ENCODE peak calls at places on chromosomes 6 and 20, in eight cellular contexts. I is neural progenitor cell, B is psoas muscle, U is right atrium auricular region, O is adipocyte, H is left lung, N is K562, E is tibial nerve. D is an unnamed sample.

GRCh38 chr6:470901-471448 is 79.4 kb downstream of the IRF4 start:
- DNase-seq in E (no peak), O (no peak), B (no peak), I (peak; percentile 31), H (no peak), U (no peak), N (no peak), D (no peak)

GRCh38 chr6:152160346-152160745 is 352.9 kb downstream of the ESR1 start:
- DNase-seq in O (no peak), U (no peak), N (no peak), B (no peak), I (no peak), E (no peak), H (no peak), D (no peak)

GRCh38 chr6:163490826-163491577 is 76.5 kb downstream of the QKI start:
- DNase-seq in O (no peak), I (peak; percentile 8), E (peak; percentile 43), U (peak; percentile 85), B (peak; percentile 81), H (no peak), N (no peak), D (no peak)

GRCh38 chr6:117613920-117614535 is 11.7 kb upstream of the GOPC start:
- DNase-seq in U (no peak), H (no peak), N (no peak), E (no peak), I (peak; percentile 13), O (peak; percentile 52), B (no peak), D (no peak)

GRCh38 chr6:138432063-138432356 is 28.0 kb downstream of the HEBP2 start:
- DNase-seq in I (no peak), O (no peak), N (no peak), H (no peak), B (no peak), E (no peak), U (no peak), D (no peak)

GRCh38 chr20:33995053-33995816 is 1.5 kb downstream of the RALY start:
- DNase-seq in N (no peak), E (no peak), B (no peak), I (peak; percentile 22), O (peak; percentile 55), U (no peak), H (no peak), D (no peak)

GRCh38 chr20:17871181-17871580 is 97.4 kb downstream of the SNX5 start:
- DNase-seq in U (no peak), O (peak; percentile 40), E (no peak), N (no peak), I (no peak), H (no peak), B (no peak), D (no peak)

GRCh38 chr6:44237813-44238433 is 9.0 kb upstream of the HSP90AB1 start:
- DNase-seq in H (peak; percentile 84), I (peak; percentile 87), B (peak; percentile 92), U (peak; percentile 85), N (peak; percentile 90), O (peak; percentile 94), E (peak; percentile 66), D (peak; percentile 85)

GRCh38 chr20:21840991-21841390 is 135.5 kb downstream of the PAX1 start:
- DNase-seq in E (no peak), I (no peak), H (no peak), O (no peak), U (no peak), B (no peak), N (no peak), D (no peak)

GRCh38 chr6:44002591-44003344 is 124.5 kb downstream of the MRPL14 start:
- DNase-seq in H (peak; percentile 58), I (peak; percentile 88), U (no peak), O (peak; percentile 74), E (no peak), B (peak; percentile 81), N (no peak), D (peak; percentile 61)

GRCh38 chr6:48036316-48036715 is 74.7 kb downstream of the PTCHD4 start:
- DNase-seq in B (no peak), O (peak; percentile 84), N (no peak), E (no peak), H (no peak), I (no peak), U (no peak), D (no peak)

GRCh38 chr6:56652994-56653393 is 10.3 kb upstream of the DST start:
- DNase-seq in N (no peak), B (no peak), E (no peak), I (no peak), H (no peak), O (peak; percentile 77), U (no peak), D (no peak)

GRCh38 chr20:50296450-50297375 is 106.1 kb downstream of the CEBPB start:
- DNase-seq in H (no peak), E (no peak), U (peak; percentile 85), N (no peak), O (no peak), I (no peak), B (peak; percentile 36), D (peak; percentile 43)

GRCh38 chr6:12916001-12916400 is 199.4 kb downstream of the PHACTR1 start:
- DNase-seq in U (no peak), H (no peak), O (no peak), N (no peak), E (no peak), I (no peak), B (no peak), D (no peak)

GRCh38 chr6:39169448-39170344 is 54.7 kb upstream of the SAYSD1 start:
- DNase-seq in H (no peak), U (no peak), E (no peak), N (no peak), B (no peak), I (no peak), O (no peak), D (no peak)

GRCh38 chr20:44133424-44133823 is 53.6 kb downstream of the JPH2 start:
- DNase-seq in E (no peak), H (no peak), O (no peak), B (peak; percentile 38), I (no peak), N (no peak), U (no peak), D (no peak)

GRCh38 chr20:53995949-53996348 is 74.4 kb downstream of the BCAS1 start:
- DNase-seq in N (no peak), E (no peak), U (no peak), B (no peak), O (no peak), H (no peak), I (no peak), D (no peak)

GRCh38 chr6:30849903-30850651 is 34.2 kb upstream of the DDR1 start:
- DNase-seq in B (no peak), H (no peak), E (no peak), N (no peak), I (no peak), O (no peak), U (no peak), D (no peak)

GRCh38 chr20:21514553-21515251 is 838 bp upstream of the NKX2-2 start:
- DNase-seq in B (no peak), I (peak; percentile 69), N (no peak), U (no peak), O (no peak), E (no peak), H (no peak), D (no peak)

GRCh38 chr6:129717287-129717686 is 7.3 kb upstream of the ARHGAP18 start:
- DNase-seq in H (no peak), B (no peak), U (no peak), O (peak; percentile 57), I (no peak), N (no peak), E (no peak), D (no peak)

GRCh38 chr20:38805958-38806854 is 709 bp downstream of the PPP1R16B start:
- DNase-seq in B (peak; percentile 53), N (peak; percentile 54), U (no peak), E (no peak), H (no peak), I (peak; percentile 42), O (peak; percentile 12), D (peak; percentile 57)

GRCh38 chr6:11324453-11325023 is 92.1 kb upstream of the NEDD9 start:
- DNase-seq in U (no peak), I (no peak), B (no peak), H (no peak), N (no peak), O (no peak), E (no peak), D (no peak)

GRCh38 chr6:41529049-41529448 is 17.1 kb upstream of the FOXP4 start:
- DNase-seq in U (no peak), I (no peak), E (no peak), H (no peak), B (no peak), N (no peak), O (no peak), D (no peak)
- H3K27me3 ChIP-seq in U (no peaks in the 10 kb centered on the region), I (peaks cover 74% of the 10 kb centered on the region), E (no peaks in the 10 kb centered on the region), H (no peaks in the 10 kb centered on the region), B (peaks cover 19% of the 10 kb centered on the region), N (no peaks in the 10 kb centered on the region), O (peaks cover 45% of the 10 kb centered on the region), D (no peaks in the 10 kb centered on the region)

DNA sequence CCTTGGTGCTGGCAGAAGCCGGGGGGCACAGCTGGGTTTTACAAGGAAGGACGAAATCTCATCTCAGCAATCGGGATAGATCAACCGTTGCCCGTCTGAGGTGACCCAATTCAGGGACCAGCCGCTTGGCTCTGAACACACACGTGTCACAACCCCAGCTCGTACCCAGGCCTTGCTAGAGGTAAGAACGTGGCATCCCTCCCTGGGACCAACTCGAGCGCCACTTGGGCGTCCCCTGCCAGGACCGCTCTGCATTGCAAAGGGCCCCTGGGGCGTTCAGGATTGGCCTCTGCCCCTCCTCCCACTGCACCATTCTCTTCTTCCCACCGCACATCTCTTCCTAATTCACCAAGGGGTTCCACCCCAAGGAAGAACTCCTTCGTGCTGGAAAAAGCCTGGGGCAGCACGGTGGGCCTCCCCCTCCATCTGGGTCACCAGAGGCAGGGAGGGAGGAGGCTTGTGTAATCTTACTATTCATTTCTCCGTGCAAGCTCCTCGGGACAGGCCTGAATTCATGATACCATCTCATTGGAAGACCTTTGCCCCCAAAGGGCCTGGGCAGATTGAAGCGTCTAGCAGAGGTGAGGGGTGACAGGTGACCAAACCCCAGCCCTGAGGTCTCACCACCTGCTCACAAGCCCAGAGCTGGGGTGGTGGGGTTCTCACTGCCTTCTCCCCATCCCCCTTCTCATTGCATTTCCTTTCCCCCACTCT is 136.8 kb downstream of the LY86 start:
- DNase-seq in U (no peak), I (peak; percentile 46), B (no peak), N (no peak), O (no peak), E (no peak), H (no peak), D (no peak)
- H3K4me3 ChIP-seq in U (peak overlapping the region; percentile 13), I (peak overlapping the region; percentile 3), B (peak overlapping the region; percentile 62), N (no peak overlapping the region), O (peak overlapping the region; percentile 64), E (peak overlapping the region; percentile 39), H (no peak overlapping the region), D (no peak overlapping the region)

GRCh38 chr6:25703005-25703404 is 51.0 kb downstream of the SCGN start:
- DNase-seq in O (no peak), H (no peak), N (no peak), U (no peak), E (no peak), B (no peak), I (no peak), D (no peak)
- H3K27me3 ChIP-seq in O (no peaks in the 10 kb centered on the region), H (no peaks in the 10 kb centered on the region), N (no peaks in the 10 kb centered on the region), U (no peaks in the 10 kb centered on the region), E (no peaks in the 10 kb centered on the region), B (no peaks in the 10 kb centered on the region), I (no peaks in the 10 kb centered on the region), D (no peaks in the 10 kb centered on the region)

DNA sequence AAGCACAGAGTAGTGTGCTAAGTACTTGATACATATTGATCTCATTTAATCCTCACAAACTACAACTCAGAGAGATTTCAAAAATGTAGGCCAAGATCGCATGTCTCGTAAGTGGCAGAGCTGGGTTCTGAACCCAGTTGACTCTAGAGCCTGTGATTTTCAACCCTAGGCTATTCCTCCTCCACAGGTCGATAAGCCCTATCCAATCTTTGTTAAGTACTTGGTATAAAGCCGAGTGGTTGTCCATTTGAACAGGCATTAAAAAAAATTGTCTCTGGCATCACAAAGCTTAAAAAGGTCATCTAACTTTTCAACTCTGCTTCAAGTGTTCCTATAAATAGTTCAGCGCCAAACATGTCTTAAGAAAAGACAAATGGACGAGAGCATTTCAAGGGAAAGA is 37.4 kb downstream of the LYRM4 start:
- DNase-seq in E (no peak), B (no peak), O (no peak), I (no peak), N (no peak), H (no peak), U (no peak), D (no peak)
- H3K4me3 ChIP-seq in E (no peak overlapping the region), B (no peak overlapping the region), O (no peak overlapping the region), I (no peak overlapping the region), N (no peak overlapping the region), H (no peak overlapping the region), U (no peak overlapping the region), D (no peak overlapping the region)